ENCODE peak calls at places on chromosome 3, in four cellular contexts. Q, K, X and P are unnamed samples.

GRCh38 chr3:13008114-13008995 is 64.9 kb downstream of the IQSEC1 start:
- DNase-seq in Q (no peak), K (no peak), X (no peak), P (no peak)

GRCh38 chr3:135007622-135008021 is 212.6 kb downstream of the EPHB1 start:
- DNase-seq in Q (no peak), K (no peak), X (no peak), P (no peak)

GRCh38 chr3:179450901-179451334 is 352 bp downstream of the GNB4 start:
- DNase-seq in Q (no peak), K (peak), X (no peak), P (no peak)

GRCh38 chr3:107235923-107236315 is 141.3 kb upstream of the CCDC54 start:
- DNase-seq in Q (peak), K (no peak), X (no peak), P (no peak)

GRCh38 chr3:37862219-37862711 is 585 bp downstream of the CTDSPL start:
- DNase-seq in Q (peak), K (peak), X (peak), P (peak)

GRCh38 chr3:73786346-73786807 is 161.6 kb upstream of the PDZRN3 start:
- DNase-seq in Q (no peak), K (no peak), X (no peak), P (no peak)

GRCh38 chr3:123661973-123662372 is 77.1 kb upstream of the HACD2 start:
- DNase-seq in Q (no peak), K (no peak), X (no peak), P (no peak)

GRCh38 chr3:126983653-126984390 is 907 bp downstream of the PLXNA1 start:
- DNase-seq in Q (peak), K (no peak), X (peak), P (no peak)

GRCh38 chr3:186975726-186976125 is 45.4 kb downstream of the ST6GAL1 start:
- DNase-seq in Q (no peak), K (no peak), X (no peak), P (no peak)

GRCh38 chr3:185959609-185960517 is 22.0 kb upstream of the TRA2B start:
- DNase-seq in Q (no peak), K (no peak), X (no peak), P (no peak)

GRCh38 chr3:45665101-45665572 is 24.1 kb upstream of the SACM1L start:
- DNase-seq in Q (peak), K (no peak), X (no peak), P (no peak)

GRCh38 chr3:72537448-72537847 is 310.8 kb downstream of the SHQ1 start:
- DNase-seq in Q (no peak), K (no peak), X (no peak), P (no peak)

DNA sequence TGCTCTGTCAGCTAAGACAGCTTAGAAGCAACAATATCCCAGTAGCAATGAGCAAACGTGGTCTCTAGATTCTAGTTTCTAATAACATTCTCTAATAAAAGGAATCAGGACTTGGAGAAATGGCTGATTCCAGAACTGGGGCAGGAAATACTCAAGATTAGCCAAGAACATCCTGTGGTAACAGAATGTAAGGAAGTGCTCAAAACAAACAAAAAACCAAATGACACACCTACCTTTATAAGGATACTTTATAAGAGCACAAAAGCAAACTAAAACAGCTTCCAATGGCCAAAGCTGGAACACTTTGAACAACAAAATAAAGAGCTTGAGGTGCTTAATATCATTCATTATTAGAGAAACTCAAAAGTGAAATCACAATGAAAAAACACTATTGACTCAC is 33.1 kb upstream of the EIF5A2 start:
- DNase-seq in Q (no peak), K (no peak), X (no peak), P (no peak)
- TF ChIP-seq CTCF in Q (no peak), K (no peak), X (no peak), P (no peak)

GRCh38 chr3:11245827-11246662 is 26.2 kb upstream of the ATG7 start:
- DNase-seq in Q (no peak), K (no peak), X (no peak), P (no peak)

GRCh38 chr3:11248596-11248995 is 23.6 kb upstream of the ATG7 start:
- DNase-seq in Q (no peak), K (no peak), X (no peak), P (no peak)

GRCh38 chr3:11245276-11245675 is 26.9 kb upstream of the ATG7 start:
- DNase-seq in Q (no peak), K (no peak), X (no peak), P (no peak)

GRCh38 chr3:11247362-11247761 is 24.8 kb upstream of the ATG7 start:
- DNase-seq in Q (no peak), K (no peak), X (no peak), P (no peak)

DNA sequence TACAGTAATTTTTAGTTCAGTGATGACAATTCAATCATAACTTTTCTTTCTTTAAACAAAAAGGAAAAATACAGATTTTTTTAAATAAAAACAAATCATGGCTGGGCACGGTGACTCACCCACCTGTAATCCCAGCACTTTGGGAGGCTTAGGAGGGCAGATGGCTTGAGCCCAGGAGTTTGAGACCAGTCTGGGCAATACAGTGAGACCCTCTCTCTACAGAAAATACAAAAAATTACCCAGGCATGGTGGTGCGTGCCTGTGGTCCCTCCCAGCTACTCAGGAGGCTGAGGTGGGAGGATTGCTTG is 25.6 kb upstream of the ATG7 start:
- DNase-seq in Q (no peak), K (no peak), X (no peak), P (no peak)
- TF ChIP-seq CTCF in Q (no peak), K (no peak), X (no peak), P (no peak)

DNA sequence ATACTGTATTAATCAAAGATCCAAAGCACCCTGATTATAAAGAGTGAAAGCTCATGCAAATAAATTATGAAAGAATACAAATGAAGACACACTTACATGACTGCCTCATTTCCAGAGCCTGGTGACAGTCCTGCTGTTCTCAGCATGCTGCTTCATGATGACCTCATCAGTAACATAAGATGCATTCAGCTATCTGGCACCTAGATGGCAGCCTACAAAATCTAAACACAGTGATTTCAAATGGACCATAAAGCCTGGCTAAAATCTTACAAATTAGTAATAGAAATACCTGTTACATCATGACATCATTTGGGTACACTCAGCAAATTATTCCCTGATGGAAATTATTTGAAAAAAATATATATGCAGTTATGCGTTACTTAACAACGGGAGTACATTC is 207.0 kb downstream of the EPHA3 start:
- DNase-seq in Q (no peak), K (no peak), X (no peak), P (no peak)
- TF ChIP-seq CTCF in Q (no peak), K (no peak), X (no peak), P (no peak)

GRCh38 chr3:99753268-99753975 is 64.2 kb upstream of the CMSS1 start:
- DNase-seq in Q (peak), K (no peak), X (peak), P (no peak)
- TF ChIP-seq CTCF in Q (peak), K (peak), X (peak), P (peak)